ENCODE peak calls at places on chromosomes 2 and 18, in six cellular contexts. One of them, this sample, is unnamed.

GRCh38 chr2:207779523-207779922 is 9.8 kb upstream of the FZD5 start:
- DNase-seq in activated naive CD8-positive, alpha-beta T cell treated with anti-CD3 and anti-CD28 coated beads for 36 hours: no peak
- DNase-seq in COLO829: no peak
- DNase-seq in GM23248: no peak
- DNase-seq in activated T-cell treated with anti-CD3 and anti-CD28 coated beads, Interleukin-2, amount 50 U/mL, for 4 hours: no peak
- DNase-seq in T-cell: no peak
- DNase-seq in this sample: no peak

GRCh38 chr18:10661333-10661732 is 135.5 kb downstream of the NAPG start:
- DNase-seq in T-cell: no peak
- DNase-seq in GM23248: peak; percentile 48
- DNase-seq in COLO829: no peak
- DNase-seq in activated T-cell treated with anti-CD3 and anti-CD28 coated beads, Interleukin-2, amount 50 U/mL, for 4 hours: no peak
- DNase-seq in activated naive CD8-positive, alpha-beta T cell treated with anti-CD3 and anti-CD28 coated beads for 36 hours: no peak
- DNase-seq in this sample: no peak

GRCh38 chr2:134137182-134137595 is 116.7 kb upstream of the MGAT5 start:
- DNase-seq in COLO829: peak; percentile 53
- DNase-seq in activated naive CD8-positive, alpha-beta T cell treated with anti-CD3 and anti-CD28 coated beads for 36 hours: no peak
- DNase-seq in activated T-cell treated with anti-CD3 and anti-CD28 coated beads, Interleukin-2, amount 50 U/mL, for 4 hours: no peak
- DNase-seq in GM23248: peak; percentile 73
- DNase-seq in T-cell: no peak
- DNase-seq in this sample: no peak

GRCh38 chr2:23566236-23567142 is 181.5 kb downstream of the KLHL29 start:
- DNase-seq in T-cell: peak; percentile 13
- DNase-seq in activated naive CD8-positive, alpha-beta T cell treated with anti-CD3 and anti-CD28 coated beads for 36 hours: peak; percentile 29
- DNase-seq in activated T-cell treated with anti-CD3 and anti-CD28 coated beads, Interleukin-2, amount 50 U/mL, for 4 hours: peak; percentile 11
- DNase-seq in COLO829: no peak
- DNase-seq in GM23248: peak; percentile 69
- DNase-seq in this sample: no peak

GRCh38 chr18:63207154-63207790 is 112.3 kb downstream of the BCL2 start:
- DNase-seq in T-cell: no peak
- DNase-seq in activated T-cell treated with anti-CD3 and anti-CD28 coated beads, Interleukin-2, amount 50 U/mL, for 4 hours: peak; percentile 14
- DNase-seq in GM23248: no peak
- DNase-seq in COLO829: no peak
- DNase-seq in activated naive CD8-positive, alpha-beta T cell treated with anti-CD3 and anti-CD28 coated beads for 36 hours: peak; percentile 65
- DNase-seq in this sample: no peak

GRCh38 chr2:113123731-113124130 is 3.7 kb upstream of the IL1RN start:
- DNase-seq in COLO829: no peak
- DNase-seq in activated naive CD8-positive, alpha-beta T cell treated with anti-CD3 and anti-CD28 coated beads for 36 hours: no peak
- DNase-seq in GM23248: no peak
- DNase-seq in T-cell: no peak
- DNase-seq in activated T-cell treated with anti-CD3 and anti-CD28 coated beads, Interleukin-2, amount 50 U/mL, for 4 hours: no peak
- DNase-seq in this sample: no peak

GRCh38 chr2:36812196-36812595 is 115.7 kb downstream of the VIT start:
- DNase-seq in activated naive CD8-positive, alpha-beta T cell treated with anti-CD3 and anti-CD28 coated beads for 36 hours: no peak
- DNase-seq in activated T-cell treated with anti-CD3 and anti-CD28 coated beads, Interleukin-2, amount 50 U/mL, for 4 hours: no peak
- DNase-seq in T-cell: no peak
- DNase-seq in GM23248: peak; percentile 8
- DNase-seq in COLO829: no peak
- DNase-seq in this sample: no peak

GRCh38 chr18:52462853-52463252 is 122.9 kb downstream of the DCC start:
- DNase-seq in GM23248: no peak
- DNase-seq in T-cell: no peak
- DNase-seq in activated naive CD8-positive, alpha-beta T cell treated with anti-CD3 and anti-CD28 coated beads for 36 hours: no peak
- DNase-seq in activated T-cell treated with anti-CD3 and anti-CD28 coated beads, Interleukin-2, amount 50 U/mL, for 4 hours: no peak
- DNase-seq in COLO829: no peak
- DNase-seq in this sample: no peak

GRCh38 chr18:69109686-69110085 is 291.0 kb upstream of the DOK6 start:
- DNase-seq in activated naive CD8-positive, alpha-beta T cell treated with anti-CD3 and anti-CD28 coated beads for 36 hours: no peak
- DNase-seq in GM23248: peak; percentile 60
- DNase-seq in T-cell: no peak
- DNase-seq in activated T-cell treated with anti-CD3 and anti-CD28 coated beads, Interleukin-2, amount 50 U/mL, for 4 hours: no peak
- DNase-seq in COLO829: no peak
- DNase-seq in this sample: no peak

GRCh38 chr2:191333911-191334357 is 88.7 kb downstream of the MYO1B start:
- DNase-seq in GM23248: peak; percentile 92
- DNase-seq in COLO829: no peak
- DNase-seq in activated naive CD8-positive, alpha-beta T cell treated with anti-CD3 and anti-CD28 coated beads for 36 hours: no peak
- DNase-seq in T-cell: no peak
- DNase-seq in activated T-cell treated with anti-CD3 and anti-CD28 coated beads, Interleukin-2, amount 50 U/mL, for 4 hours: no peak
- DNase-seq in this sample: no peak

This sample was measured in memory B cell.